ENCODE peak calls at places on chromosome 6, in seven cellular contexts. One of them, this sample, is unnamed. For H3K9me3, the result is how much of the 10 kb centered on the place peaks cover.

GRCh38 chr6:91653324-91653723 is 1066.5 kb upstream of the MAP3K7 start:
- DNase-seq in lower lobe of right lung: no peak
- DNase-seq in HepG2: no peak
- DNase-seq in psoas muscle: no peak
- DNase-seq in stomach: no peak
- DNase-seq in ovary: no peak
- DNase-seq in naive thymus-derived CD4-positive, alpha-beta T cell: no peak
- DNase-seq in this sample: no peak

GRCh38 chr6:46704562-46704961 is 16.9 kb downstream of the TDRD6 start:
- DNase-seq in ovary: no peak
- DNase-seq in lower lobe of right lung: no peak
- DNase-seq in psoas muscle: no peak
- DNase-seq in stomach: no peak
- DNase-seq in HepG2: peak
- DNase-seq in naive thymus-derived CD4-positive, alpha-beta T cell: no peak
- DNase-seq in this sample: no peak

GRCh38 chr6:164102701-164103100 is 688.2 kb downstream of the QKI start:
- DNase-seq in naive thymus-derived CD4-positive, alpha-beta T cell: no peak
- DNase-seq in psoas muscle: no peak
- DNase-seq in stomach: no peak
- DNase-seq in HepG2: no peak
- DNase-seq in ovary: no peak
- DNase-seq in lower lobe of right lung: no peak
- DNase-seq in this sample: no peak

GRCh38 chr6:34926655-34927054 is 37.6 kb downstream of the ANKS1A start:
- DNase-seq in psoas muscle: no peak
- DNase-seq in naive thymus-derived CD4-positive, alpha-beta T cell: no peak
- DNase-seq in HepG2: no peak
- DNase-seq in stomach: no peak
- DNase-seq in ovary: no peak
- DNase-seq in lower lobe of right lung: no peak
- DNase-seq in this sample: no peak

GRCh38 chr6:13284646-13285045 is 43.7 kb downstream of the TBC1D7 start:
- DNase-seq in stomach: no peak
- DNase-seq in naive thymus-derived CD4-positive, alpha-beta T cell: no peak
- DNase-seq in psoas muscle: no peak
- DNase-seq in ovary: no peak
- DNase-seq in lower lobe of right lung: no peak
- DNase-seq in HepG2: no peak
- DNase-seq in this sample: no peak

GRCh38 chr6:144710207-144710606 is 425.1 kb downstream of the UTRN start:
- DNase-seq in naive thymus-derived CD4-positive, alpha-beta T cell: no peak
- DNase-seq in stomach: no peak
- DNase-seq in psoas muscle: no peak
- DNase-seq in lower lobe of right lung: no peak
- DNase-seq in HepG2: no peak
- DNase-seq in ovary: no peak
- DNase-seq in this sample: no peak

GRCh38 chr6:84779917-84780316 is 15.5 kb upstream of the TBX18 start:
- DNase-seq in ovary: no peak
- DNase-seq in HepG2: no peak
- DNase-seq in naive thymus-derived CD4-positive, alpha-beta T cell: no peak
- DNase-seq in stomach: no peak
- DNase-seq in lower lobe of right lung: no peak
- DNase-seq in psoas muscle: no peak
- DNase-seq in this sample: no peak

GRCh38 chr6:136506124-136506799 is 44.0 kb downstream of the MAP7 start:
- DNase-seq in naive thymus-derived CD4-positive, alpha-beta T cell: no peak
- DNase-seq in psoas muscle: no peak
- DNase-seq in stomach: peak
- DNase-seq in HepG2: no peak
- DNase-seq in lower lobe of right lung: no peak
- DNase-seq in ovary: no peak
- DNase-seq in this sample: no peak

GRCh38 chr6:55433446-55434130 is 106.3 kb downstream of the GFRAL start:
- DNase-seq in lower lobe of right lung: no peak
- DNase-seq in stomach: no peak
- DNase-seq in psoas muscle: no peak
- DNase-seq in HepG2: no peak
- DNase-seq in naive thymus-derived CD4-positive, alpha-beta T cell: no peak
- DNase-seq in ovary: no peak
- DNase-seq in this sample: no peak

GRCh38 chr6:148999921-149000589 is 253.2 kb downstream of the UST start:
- DNase-seq in lower lobe of right lung: peak
- DNase-seq in naive thymus-derived CD4-positive, alpha-beta T cell: no peak
- DNase-seq in stomach: peak
- DNase-seq in psoas muscle: peak
- DNase-seq in HepG2: no peak
- DNase-seq in ovary: peak
- DNase-seq in this sample: no peak

GRCh38 chr6:117483645-117484016 is 1.2 kb downstream of the DCBLD1 start:
- DNase-seq in stomach: no peak
- DNase-seq in psoas muscle: no peak
- DNase-seq in ovary: no peak
- DNase-seq in HepG2: peak
- DNase-seq in naive thymus-derived CD4-positive, alpha-beta T cell: peak
- DNase-seq in lower lobe of right lung: no peak
- DNase-seq in this sample: no peak

GRCh38 chr6:27672113-27672799 is 199.4 kb upstream of the ZNF184 start:
- DNase-seq in HepG2: peak
- DNase-seq in psoas muscle: no peak
- DNase-seq in stomach: no peak
- DNase-seq in lower lobe of right lung: no peak
- DNase-seq in ovary: peak
- DNase-seq in naive thymus-derived CD4-positive, alpha-beta T cell: no peak
- DNase-seq in this sample: no peak

GRCh38 chr6:4801491-4802118 is 25.4 kb downstream of the CDYL start:
- DNase-seq in stomach: no peak
- DNase-seq in ovary: no peak
- DNase-seq in lower lobe of right lung: no peak
- DNase-seq in naive thymus-derived CD4-positive, alpha-beta T cell: no peak
- DNase-seq in psoas muscle: no peak
- DNase-seq in HepG2: no peak
- DNase-seq in this sample: no peak

GRCh38 chr6:28738396-28738765 is 185.4 kb downstream of the TRIM27 start:
- DNase-seq in HepG2: no peak
- DNase-seq in naive thymus-derived CD4-positive, alpha-beta T cell: no peak
- DNase-seq in psoas muscle: no peak
- DNase-seq in stomach: no peak
- DNase-seq in ovary: no peak
- DNase-seq in lower lobe of right lung: no peak
- DNase-seq in this sample: no peak
- H3K9me3 ChIP-seq in HepG2: under half
- H3K9me3 ChIP-seq in naive thymus-derived CD4-positive, alpha-beta T cell: under half
- H3K9me3 ChIP-seq in psoas muscle: under half
- H3K9me3 ChIP-seq in stomach: under half
- H3K9me3 ChIP-seq in ovary: under half
- H3K9me3 ChIP-seq in lower lobe of right lung: under half
- H3K9me3 ChIP-seq in this sample: under half

GRCh38 chr6:118574051-118574865 is 26.2 kb downstream of the PLN start:
- DNase-seq in HepG2: no peak
- DNase-seq in stomach: no peak
- DNase-seq in psoas muscle: no peak
- DNase-seq in lower lobe of right lung: no peak
- DNase-seq in naive thymus-derived CD4-positive, alpha-beta T cell: no peak
- DNase-seq in ovary: no peak
- DNase-seq in this sample: no peak
- H3K9me3 ChIP-seq in HepG2: under half
- H3K9me3 ChIP-seq in stomach: under half
- H3K9me3 ChIP-seq in psoas muscle: under half
- H3K9me3 ChIP-seq in lower lobe of right lung: under half
- H3K9me3 ChIP-seq in naive thymus-derived CD4-positive, alpha-beta T cell: half or more
- H3K9me3 ChIP-seq in ovary: under half
- H3K9me3 ChIP-seq in this sample: under half

DNA sequence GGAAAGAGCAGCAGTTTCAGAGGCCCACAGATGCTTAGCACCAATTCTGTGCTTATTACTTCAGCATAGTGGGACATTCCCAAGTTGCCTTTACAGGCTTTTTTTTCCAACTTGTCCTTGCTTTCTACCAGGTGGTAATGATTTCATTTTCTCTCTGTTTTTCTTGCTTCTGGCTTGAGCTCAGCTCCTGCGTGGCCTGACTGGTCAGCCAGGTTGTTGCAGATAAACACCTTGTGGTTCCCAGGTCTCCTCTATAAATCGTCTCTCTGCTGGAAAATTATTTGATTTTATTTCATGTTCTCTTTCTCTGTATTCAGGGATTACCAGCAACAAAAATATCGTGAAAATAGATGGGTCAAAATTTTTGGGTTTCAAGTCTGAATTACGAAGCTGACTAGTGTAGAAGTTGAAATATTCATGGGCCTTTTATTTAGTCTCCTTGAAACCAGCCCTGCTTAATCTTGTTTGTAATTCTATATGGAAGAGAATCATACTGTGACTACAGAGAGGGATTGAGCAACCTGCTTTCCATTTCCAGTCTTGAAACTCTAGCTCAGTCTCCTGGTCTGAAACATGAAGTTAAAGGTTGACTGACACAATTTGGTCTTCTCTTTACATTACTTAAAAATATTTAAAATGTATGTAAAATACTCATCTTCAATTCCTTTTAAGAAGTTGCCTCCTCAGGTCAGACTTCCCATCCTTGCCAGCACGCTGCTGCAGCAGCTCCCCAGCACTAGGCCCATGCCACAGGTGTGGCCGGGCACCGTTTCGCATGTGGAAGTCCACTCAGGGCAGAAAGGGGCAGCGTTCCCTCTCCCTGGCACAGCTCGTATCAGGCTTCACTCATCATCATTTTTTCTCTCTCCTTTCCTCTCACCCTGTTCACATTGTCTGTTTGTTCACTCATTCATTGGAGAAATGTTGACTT is 7.0 kb downstream of the DUSP22 start:
- DNase-seq in HepG2: no peak
- DNase-seq in psoas muscle: no peak
- DNase-seq in naive thymus-derived CD4-positive, alpha-beta T cell: no peak
- DNase-seq in stomach: no peak
- DNase-seq in ovary: no peak
- DNase-seq in lower lobe of right lung: no peak
- DNase-seq in this sample: no peak
- H3K9me3 ChIP-seq in HepG2: under half
- H3K9me3 ChIP-seq in psoas muscle: under half
- H3K9me3 ChIP-seq in naive thymus-derived CD4-positive, alpha-beta T cell: under half
- H3K9me3 ChIP-seq in stomach: under half
- H3K9me3 ChIP-seq in ovary: under half
- H3K9me3 ChIP-seq in lower lobe of right lung: under half
- H3K9me3 ChIP-seq in this sample: under half

DNA sequence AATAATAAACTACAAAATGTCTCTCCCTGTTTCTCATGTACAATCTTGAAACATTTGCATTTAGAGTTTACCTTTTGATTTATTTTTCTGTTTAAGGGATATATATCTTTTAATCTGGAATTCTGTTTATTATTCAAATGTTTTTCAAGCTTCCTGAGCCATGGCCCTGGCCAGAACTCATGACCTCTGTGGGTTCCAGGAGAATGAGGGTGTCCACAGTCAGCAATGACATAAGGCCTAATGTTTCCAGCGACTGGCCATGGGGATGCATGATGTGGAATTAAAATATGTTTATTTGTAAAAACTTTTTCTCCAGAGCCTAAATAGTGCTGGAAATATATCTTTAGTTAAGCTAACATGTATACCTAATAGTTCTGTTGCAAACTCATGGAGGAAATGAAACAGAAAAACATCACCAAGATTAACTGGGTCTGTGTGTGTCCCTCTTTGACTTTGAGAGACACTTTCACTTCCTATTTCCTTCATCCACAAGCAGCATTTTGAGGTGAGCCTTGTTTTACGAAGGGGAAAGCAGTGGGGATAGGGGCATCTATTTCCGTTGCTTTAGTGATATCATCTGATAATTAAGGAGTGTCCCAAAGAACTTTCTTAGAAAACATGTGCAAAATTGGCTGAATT is 87.6 kb downstream of the SMOC2 start:
- DNase-seq in ovary: no peak
- DNase-seq in HepG2: no peak
- DNase-seq in naive thymus-derived CD4-positive, alpha-beta T cell: no peak
- DNase-seq in psoas muscle: no peak
- DNase-seq in lower lobe of right lung: no peak
- DNase-seq in stomach: no peak
- DNase-seq in this sample: no peak
- H3K9me3 ChIP-seq in ovary: under half
- H3K9me3 ChIP-seq in HepG2: under half
- H3K9me3 ChIP-seq in naive thymus-derived CD4-positive, alpha-beta T cell: under half
- H3K9me3 ChIP-seq in psoas muscle: under half
- H3K9me3 ChIP-seq in lower lobe of right lung: under half
- H3K9me3 ChIP-seq in stomach: under half
- H3K9me3 ChIP-seq in this sample: under half

GRCh38 chr6:49772296-49772695 is 14.8 kb downstream of the PGK2 start:
- DNase-seq in lower lobe of right lung: no peak
- DNase-seq in naive thymus-derived CD4-positive, alpha-beta T cell: no peak
- DNase-seq in HepG2: no peak
- DNase-seq in stomach: no peak
- DNase-seq in ovary: no peak
- DNase-seq in psoas muscle: no peak
- DNase-seq in this sample: no peak

GRCh38 chr6:49776444-49776843 is 10.6 kb downstream of the PGK2 start:
- DNase-seq in lower lobe of right lung: no peak
- DNase-seq in naive thymus-derived CD4-positive, alpha-beta T cell: no peak
- DNase-seq in HepG2: no peak
- DNase-seq in ovary: no peak
- DNase-seq in stomach: no peak
- DNase-seq in psoas muscle: no peak
- DNase-seq in this sample: no peak

GRCh38 chr6:49775043-49775442 is 12.0 kb downstream of the PGK2 start:
- DNase-seq in ovary: no peak
- DNase-seq in lower lobe of right lung: no peak
- DNase-seq in stomach: no peak
- DNase-seq in psoas muscle: no peak
- DNase-seq in naive thymus-derived CD4-positive, alpha-beta T cell: no peak
- DNase-seq in HepG2: no peak
- DNase-seq in this sample: no peak
- H3K9me3 ChIP-seq in ovary: under half
- H3K9me3 ChIP-seq in lower lobe of right lung: under half
- H3K9me3 ChIP-seq in stomach: under half
- H3K9me3 ChIP-seq in psoas muscle: under half
- H3K9me3 ChIP-seq in naive thymus-derived CD4-positive, alpha-beta T cell: under half
- H3K9me3 ChIP-seq in HepG2: under half
- H3K9me3 ChIP-seq in this sample: under half

DNA sequence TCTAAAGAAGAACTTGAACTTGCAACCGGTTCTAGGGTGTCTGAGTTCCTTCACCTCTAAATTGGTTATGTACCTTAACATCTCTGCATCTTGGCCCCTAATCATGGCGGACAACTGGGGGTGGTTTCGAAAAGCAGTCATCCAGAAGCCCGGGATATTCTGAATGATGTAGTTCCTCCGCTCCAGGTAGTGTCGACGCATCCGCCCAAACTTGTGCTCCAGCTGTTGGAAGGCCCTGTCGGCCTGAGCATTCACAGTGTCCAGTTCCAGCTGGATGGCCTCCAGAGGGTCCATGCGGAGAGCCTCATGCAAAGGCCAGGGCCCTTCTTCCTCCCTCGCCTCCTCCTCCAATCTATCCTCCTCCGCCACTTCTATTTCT is 888 bp downstream of the TSPYL1 start:
- DNase-seq in ovary: peak
- DNase-seq in lower lobe of right lung: no peak
- DNase-seq in HepG2: peak
- DNase-seq in psoas muscle: peak
- DNase-seq in naive thymus-derived CD4-positive, alpha-beta T cell: peak
- DNase-seq in stomach: no peak
- DNase-seq in this sample: no peak
- H3K9me3 ChIP-seq in ovary: under half
- H3K9me3 ChIP-seq in lower lobe of right lung: under half
- H3K9me3 ChIP-seq in HepG2: under half
- H3K9me3 ChIP-seq in psoas muscle: under half
- H3K9me3 ChIP-seq in naive thymus-derived CD4-positive, alpha-beta T cell: under half
- H3K9me3 ChIP-seq in stomach: under half
- H3K9me3 ChIP-seq in this sample: under half

This sample was measured in T-helper 17 cell.